ENCODE peak calls at places on chromosomes 3 and 15, in four cellular contexts. O is heart right ventricle; X is activated naive CD4-positive, alpha-beta T cell; D is endothelial cell. Y is an unnamed sample.

GRCh38 chr15:71349336-71349735 is 234.1 kb downstream of the THSD4 start:
- DNase-seq in D (no peak), X (no peak), O (no peak), Y (no peak)

GRCh38 chr15:88487176-88487795 is 19.8 kb downstream of the MRPS11 start:
- DNase-seq in O (no peak), D (no peak), X (no peak), Y (no peak)

GRCh38 chr15:59420986-59421618 is 16.9 kb upstream of the FAM81A start:
- DNase-seq in O (no peak), X (no peak), D (peak; percentile 46), Y (no peak)

GRCh38 chr3:134392336-134392983 is 18.2 kb upstream of the AMOTL2 start:
- DNase-seq in O (peak; percentile 68), D (no peak), X (no peak), Y (no peak)

GRCh38 chr15:26974120-26974780 is 3.3 kb downstream of the GABRG3 start:
- DNase-seq in X (no peak), O (no peak), D (peak; percentile 27), Y (no peak)

GRCh38 chr3:59263152-59263551 is 213.3 kb upstream of the CFAP20DC start:
- DNase-seq in X (no peak), O (no peak), D (no peak), Y (no peak)

GRCh38 chr15:70250208-70251201 is 152.8 kb upstream of the TLE3 start:
- DNase-seq in O (no peak), D (no peak), X (no peak), Y (no peak)

GRCh38 chr3:157408499-157409149 is 28.0 kb upstream of the PTX3 start:
- DNase-seq in X (no peak), D (no peak), O (no peak), Y (no peak)

GRCh38 chr3:135017494-135017893 is 222.4 kb downstream of the EPHB1 start:
- DNase-seq in X (no peak), O (no peak), D (no peak), Y (no peak)